ENCODE peak calls at places on chromosome 18, in ten cellular contexts. J, M, U, G, K, V, F, R, C and Z are unnamed samples. For H3K4me1, H3K9me3 and H3K27me3, the result is how much of the 10 kb centered on the place peaks cover.

GRCh38 chr18:7760967-7761946 is 194.1 kb downstream of the PTPRM start:
- DNase-seq in J (peak), K (no peak), V (no peak), F (no peak), G (peak), U (no peak), R (no peak), M (no peak), C (no peak), Z (no peak)

GRCh38 chr18:21115519-21116411 is 4.2 kb upstream of the ROCK1 start:
- DNase-seq in R (no peak), C (no peak), M (no peak), V (no peak), K (no peak), G (no peak), F (no peak), U (no peak), J (peak), Z (no peak)

GRCh38 chr18:12287684-12288405 is 20.2 kb upstream of the TUBB6 start:
- DNase-seq in M (peak), J (peak), U (peak), G (peak), R (peak), V (no peak), K (peak), F (peak), C (peak), Z (no peak)

GRCh38 chr18:9449580-9449979 is 25.7 kb upstream of the RALBP1 start:
- DNase-seq in U (no peak), J (no peak), V (no peak), R (no peak), G (no peak), C (no peak), M (no peak), F (no peak), K (no peak), Z (no peak)

GRCh38 chr18:9661564-9661963 is 46.5 kb upstream of the RAB31 start:
- DNase-seq in U (no peak), F (no peak), M (no peak), C (no peak), J (peak), G (no peak), K (no peak), R (no peak), V (no peak), Z (no peak)

GRCh38 chr18:39871976-39872375 is 2083.1 kb upstream of the PIK3C3 start:
- DNase-seq in F (no peak), V (no peak), M (no peak), K (no peak), U (no peak), G (no peak), J (no peak), R (no peak), C (no peak), Z (no peak)

GRCh38 chr18:61589053-61589723 is 256.0 kb downstream of the CDH20 start:
- DNase-seq in G (no peak), K (no peak), V (no peak), J (no peak), R (no peak), C (no peak), M (peak), F (no peak), U (no peak), Z (no peak)

GRCh38 chr18:61992923-61993322 is 100.1 kb upstream of the RNF152 start:
- DNase-seq in U (no peak), R (no peak), F (no peak), C (no peak), K (no peak), G (peak), J (peak), M (no peak), V (no peak), Z (no peak)

GRCh38 chr18:74353169-74353775 is 37.6 kb downstream of the C18orf63 start:
- DNase-seq in F (peak), C (peak), M (no peak), V (peak), G (peak), R (peak), K (no peak), U (no peak), J (peak), Z (peak)

GRCh38 chr18:69250305-69251151 is 150.2 kb upstream of the DOK6 start:
- DNase-seq in F (no peak), U (no peak), G (no peak), V (no peak), J (peak), M (no peak), C (no peak), R (no peak), K (no peak), Z (no peak)

GRCh38 chr18:57819671-57820460 is 16.8 kb upstream of the ATP8B1 start:
- DNase-seq in V (no peak), M (peak), F (peak), G (peak), C (no peak), K (no peak), R (no peak), U (peak), J (peak), Z (no peak)

GRCh38 chr18:55856191-55856590 is 268.2 kb upstream of the TCF4 start:
- DNase-seq in U (no peak), C (no peak), M (no peak), G (no peak), K (no peak), V (no peak), J (peak), R (no peak), F (no peak), Z (peak)

GRCh38 chr18:61502472-61502871 is 169.2 kb downstream of the CDH20 start:
- DNase-seq in J (peak), K (no peak), G (peak), R (no peak), M (no peak), V (peak), F (no peak), U (no peak), C (no peak), Z (peak)

GRCh38 chr18:55465313-55465712 is 122.7 kb downstream of the TCF4 start:
- DNase-seq in J (no peak), V (no peak), F (no peak), C (no peak), K (no peak), M (no peak), R (no peak), G (no peak), U (no peak), Z (no peak)

GRCh38 chr18:68662779-68663178 is 52.1 kb downstream of the TMX3 start:
- DNase-seq in R (no peak), G (no peak), K (no peak), U (no peak), V (no peak), M (no peak), C (no peak), F (no peak), J (peak), Z (no peak)

GRCh38 chr18:7071600-7071999 is 46.0 kb downstream of the LAMA1 start:
- DNase-seq in K (no peak), J (no peak), V (no peak), C (no peak), U (no peak), F (no peak), M (no peak), R (no peak), G (no peak), Z (no peak)

GRCh38 chr18:57806891-57807280 is 3.8 kb upstream of the ATP8B1 start:
- DNase-seq in U (no peak), M (no peak), K (no peak), G (no peak), V (no peak), R (no peak), F (no peak), J (peak), C (peak), Z (no peak)

GRCh38 chr18:12307871-12308385 is at the start of gene TUBB6:
- DNase-seq in J (peak), F (peak), U (peak), K (peak), G (no peak), M (peak), V (peak), C (peak), R (peak), Z (peak)

GRCh38 chr18:21669736-21670135 is 34.8 kb downstream of the ABHD3 start:
- DNase-seq in M (no peak), G (no peak), R (no peak), F (no peak), V (no peak), U (no peak), K (no peak), J (no peak), C (no peak), Z (no peak)

GRCh38 chr18:487371-487770 is 13.1 kb downstream of the COLEC12 start:
- DNase-seq in M (no peak), U (no peak), C (no peak), G (peak), J (no peak), K (no peak), R (no peak), F (no peak), V (no peak), Z (no peak)

GRCh38 chr18:49907346-49907929 is 94.1 kb upstream of the ACAA2 start:
- DNase-seq in J (no peak), C (no peak), U (no peak), F (no peak), V (no peak), M (no peak), R (no peak), K (peak), G (peak), Z (no peak)

GRCh38 chr18:35942133-35942532 is 30.3 kb upstream of the RMP24 start:
- DNase-seq in V (no peak), J (no peak), U (no peak), R (no peak), C (no peak), G (no peak), F (no peak), K (no peak), M (no peak), Z (no peak)

GRCh38 chr18:60372598-60372997 is at the start of gene MC4R:
- DNase-seq in U (no peak), V (peak), R (no peak), M (no peak), G (no peak), J (peak), K (no peak), F (no peak), C (no peak), Z (peak)

GRCh38 chr18:57925706-57926105 is 118.3 kb upstream of the NEDD4L start:
- DNase-seq in F (no peak), U (no peak), M (no peak), C (no peak), J (peak), V (no peak), R (no peak), K (no peak), G (peak), Z (no peak)

GRCh38 chr18:8830067-8831060 is 125.0 kb downstream of the MTCL1 start:
- DNase-seq in F (no peak), K (peak), C (no peak), R (no peak), J (no peak), V (no peak), G (no peak), M (no peak), U (no peak), Z (no peak)

GRCh38 chr18:13416848-13417247 is 198.3 kb downstream of the LDLRAD4 start:
- DNase-seq in G (peak), J (no peak), F (no peak), K (no peak), C (no peak), M (no peak), U (no peak), V (no peak), R (no peak), Z (no peak)

GRCh38 chr18:67266246-67266570 is 250.3 kb downstream of the DSEL start:
- DNase-seq in G (no peak), J (no peak), C (no peak), R (no peak), F (no peak), U (no peak), K (no peak), V (no peak), M (no peak), Z (no peak)

GRCh38 chr18:13451661-13452447 is 233.3 kb downstream of the LDLRAD4 start:
- DNase-seq in G (no peak), V (no peak), J (no peak), R (peak), C (no peak), K (no peak), M (no peak), U (no peak), F (peak), Z (no peak)

GRCh38 chr18:44508474-44508873 is 172.2 kb upstream of the SETBP1 start:
- DNase-seq in U (no peak), K (no peak), J (no peak), R (no peak), G (no peak), M (no peak), V (no peak), C (no peak), F (no peak), Z (no peak)

GRCh38 chr18:24011095-24011917 is 3.2 kb upstream of the TTC39C start:
- DNase-seq in G (no peak), R (no peak), J (no peak), C (no peak), V (no peak), U (no peak), F (no peak), K (no peak), M (no peak), Z (no peak)
- H3K4me1 ChIP-seq in G (under half), R (under half), J (under half), C (under half), V (under half), U (under half), F (under half), K (under half), M (under half), Z (under half)

DNA sequence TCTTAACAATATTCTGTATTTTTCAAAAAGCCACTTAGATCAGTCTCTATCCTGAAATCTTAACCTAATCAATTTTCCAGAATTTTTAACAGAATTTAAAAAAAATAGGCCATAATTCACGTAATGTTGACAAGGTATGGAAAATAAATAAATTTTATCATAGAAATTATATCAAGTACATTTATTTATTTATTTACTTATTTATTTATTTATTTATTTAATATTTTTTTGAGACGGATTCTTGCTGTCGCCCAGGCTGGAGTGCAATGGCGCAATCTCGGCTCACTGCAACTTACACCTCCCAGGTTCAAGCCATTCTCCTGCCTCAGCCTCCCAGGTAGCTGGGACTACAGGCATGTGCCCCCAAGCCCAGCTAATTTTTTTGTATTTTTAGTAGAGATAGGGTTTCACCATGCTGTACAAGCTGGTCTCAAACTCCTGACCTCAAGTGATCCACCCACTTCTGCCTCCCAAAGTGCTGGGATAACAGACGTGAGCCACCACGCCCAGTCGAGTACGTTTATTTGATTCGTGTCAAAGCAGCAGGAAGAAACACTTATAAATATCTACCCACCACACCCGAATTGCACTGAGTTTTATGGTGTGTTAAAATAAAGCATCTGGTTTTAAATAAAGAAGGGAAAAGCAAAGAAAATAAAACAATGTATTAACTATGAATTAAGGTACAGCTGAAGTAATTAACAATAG is 60.1 kb downstream of the DSC3 start:
- DNase-seq in C (no peak), G (no peak), K (no peak), M (no peak), F (no peak), U (no peak), J (no peak), V (no peak), R (no peak), Z (no peak)
- H3K9me3 ChIP-seq in C (under half), G (under half), K (under half), M (under half), F (under half), U (under half), J (under half), V (under half), R (under half), Z (under half)

DNA sequence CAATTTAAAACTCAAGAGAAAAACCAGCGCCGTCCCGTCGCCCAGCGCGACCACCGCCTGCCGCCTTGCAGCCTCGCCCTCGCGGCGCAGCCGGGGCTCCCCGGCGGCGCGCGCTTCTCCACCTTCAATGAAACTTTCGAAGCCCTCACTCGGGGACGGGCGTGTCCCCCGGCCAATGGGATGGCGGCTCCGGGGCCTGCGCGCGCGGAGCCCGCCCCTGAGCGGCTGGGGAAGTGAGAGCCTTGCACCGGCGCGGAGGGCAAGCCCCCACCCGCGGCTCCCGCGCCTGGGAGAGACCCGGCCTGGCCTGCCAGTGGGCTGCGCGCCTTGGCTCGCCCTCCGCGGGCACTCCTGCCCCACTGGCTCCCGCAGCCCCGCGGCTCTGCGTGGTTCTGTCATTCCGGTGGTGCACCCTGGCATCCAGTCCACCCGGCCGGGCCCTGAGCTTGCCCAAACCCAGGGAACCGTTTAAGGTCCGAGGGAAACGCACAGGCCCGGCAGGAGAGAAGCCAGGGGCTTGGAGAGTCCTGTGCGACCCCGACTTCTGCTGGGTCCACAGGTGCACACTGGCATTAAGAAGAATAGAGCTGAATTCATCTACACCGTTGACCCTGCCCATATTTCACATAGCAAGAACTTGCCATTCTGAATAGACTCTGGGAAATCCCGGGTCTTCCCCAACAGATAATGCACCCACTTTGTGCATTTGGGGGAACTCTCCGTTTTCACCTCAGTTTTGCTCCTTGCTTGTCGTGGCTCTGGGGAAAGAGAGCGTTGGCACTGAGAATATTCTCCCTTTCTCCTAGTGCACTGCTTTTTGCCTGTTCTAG is at the start of gene PIEZO2:
- DNase-seq in U (peak), V (peak), M (peak), R (peak), C (peak), J (peak), F (peak), K (peak), G (peak), Z (no peak)
- H3K27me3 ChIP-seq in U (under half), V (half or more), M (half or more), R (under half), C (under half), J (half or more), F (half or more), K (under half), G (under half), Z (under half)

GRCh38 chr18:48840491-48840877 is 110.3 kb downstream of the SMAD7 start:
- DNase-seq in J (no peak), V (no peak), M (peak), U (peak), R (no peak), C (no peak), K (no peak), F (no peak), G (no peak), Z (no peak)
- H3K4me1 ChIP-seq in J (under half), V (under half), M (half or more), U (under half), R (under half), C (under half), K (half or more), F (under half), G (under half), Z (under half)